ENCODE peak calls at places on chromosome 9, in seven cellular contexts. W, E, I, D, J, U and N are unnamed samples.

GRCh38 chr9:115396071-115396529 is 278.1 kb upstream of the TNC start:
- DNase-seq in W (no peak), E (no peak), I (no peak), D (peak; percentile 52), J (no peak), U (no peak), N (no peak)

GRCh38 chr9:16133556-16134227 is 580.8 kb downstream of the CCDC171 start:
- DNase-seq in W (no peak), E (no peak), I (no peak), D (peak; percentile 79), J (peak; percentile 84), U (no peak), N (peak; percentile 61)

GRCh38 chr9:23934291-23934690 is 108.3 kb upstream of the ELAVL2 start:
- DNase-seq in W (no peak), E (no peak), I (no peak), D (no peak), J (no peak), U (no peak), N (no peak)

GRCh38 chr9:111236337-111236736 is 93.7 kb downstream of the OR2K2 start:
- DNase-seq in W (no peak), E (no peak), I (no peak), D (no peak), J (no peak), U (no peak), N (no peak)

GRCh38 chr9:127122176-127123151 is at the start of gene ANGPTL2:
- DNase-seq in W (peak; percentile 99), E (no peak), I (peak; percentile 95), D (peak; percentile 82), J (peak; percentile 93), U (peak; percentile 37), N (peak; percentile 98)

GRCh38 chr9:116064970-116065369 is 88.6 kb upstream of the PAPPA start:
- DNase-seq in W (no peak), E (no peak), I (no peak), D (no peak), J (no peak), U (no peak), N (peak; percentile 79)

GRCh38 chr9:37903581-37903830 is 421 bp downstream of the SLC25A51 start:
- DNase-seq in W (peak; percentile 70), E (no peak), I (peak; percentile 70), D (peak; percentile 35), J (peak; percentile 73), U (peak; percentile 39), N (peak; percentile 75)

GRCh38 chr9:114117996-114118830 is 19.1 kb upstream of the KIF12 start:
- DNase-seq in W (no peak), E (no peak), I (no peak), D (no peak), J (peak; percentile 48), U (no peak), N (no peak)

GRCh38 chr9:115423646-115424045 is 305.7 kb upstream of the TNC start:
- DNase-seq in W (no peak), E (no peak), I (no peak), D (no peak), J (no peak), U (no peak), N (no peak)

GRCh38 chr9:127912882-127913281 is 4.0 kb downstream of the ST6GALNAC4 start:
- DNase-seq in W (no peak), E (no peak), I (no peak), D (no peak), J (peak; percentile 82), U (no peak), N (no peak)

GRCh38 chr9:7237473-7238243 is 479.9 kb downstream of the KDM4C start:
- DNase-seq in W (no peak), E (no peak), I (no peak), D (peak; percentile 6), J (no peak), U (no peak), N (no peak)

GRCh38 chr9:72589684-72590555 is 68.5 kb downstream of the TMC1 start:
- DNase-seq in W (no peak), E (no peak), I (no peak), D (peak; percentile 45), J (no peak), U (no peak), N (peak; percentile 43)

GRCh38 chr9:71719585-71719984 is 48.7 kb downstream of the CEMIP2 start:
- DNase-seq in W (no peak), E (no peak), I (no peak), D (peak; percentile 1), J (peak; percentile 32), U (no peak), N (peak; percentile 54)

GRCh38 chr9:99158629-99159028 is 53.7 kb downstream of the TGFBR1 start:
- DNase-seq in W (no peak), E (no peak), I (no peak), D (no peak), J (no peak), U (no peak), N (no peak)

GRCh38 chr9:104826109-104826775 is 62.3 kb downstream of the NIPSNAP3B start:
- DNase-seq in W (no peak), E (no peak), I (no peak), D (no peak), J (no peak), U (no peak), N (no peak)

GRCh38 chr9:11149065-11149464 is 536.3 kb upstream of the PTPRD start:
- DNase-seq in W (no peak), E (no peak), I (no peak), D (no peak), J (no peak), U (no peak), N (no peak)

GRCh38 chr9:34121996-34122395 is 4.5 kb downstream of the DCAF12 start:
- DNase-seq in W (peak; percentile 4), E (no peak), I (no peak), D (no peak), J (no peak), U (no peak), N (no peak)

GRCh38 chr9:89383030-89383720 is 64.9 kb downstream of the SECISBP2 start:
- DNase-seq in W (no peak), E (no peak), I (no peak), D (no peak), J (no peak), U (no peak), N (no peak)

GRCh38 chr9:89386206-89386605 is 67.9 kb downstream of the SECISBP2 start:
- DNase-seq in W (no peak), E (no peak), I (no peak), D (no peak), J (no peak), U (no peak), N (no peak)

GRCh38 chr9:89386797-89387196 is 68.5 kb downstream of the SECISBP2 start:
- DNase-seq in W (no peak), E (no peak), I (no peak), D (no peak), J (no peak), U (no peak), N (no peak)

GRCh38 chr9:89383721-89384300 is 65.5 kb downstream of the SECISBP2 start:
- DNase-seq in W (no peak), E (no peak), I (no peak), D (no peak), J (no peak), U (no peak), N (no peak)

GRCh38 chr9:89384783-89385182 is 66.5 kb downstream of the SECISBP2 start:
- DNase-seq in W (no peak), E (no peak), I (no peak), D (no peak), J (no peak), U (no peak), N (no peak)
- H3K4me1 ChIP-seq in W (no peaks in the 10 kb centered on the region), E (no peaks in the 10 kb centered on the region), I (peaks cover 4% of the 10 kb centered on the region), D (no peaks in the 10 kb centered on the region), J (no peaks in the 10 kb centered on the region), U (peaks cover 9% of the 10 kb centered on the region), N (peaks cover 14% of the 10 kb centered on the region)

GRCh38 chr9:134370213-134370492 is 43.9 kb downstream of the RXRA start:
- DNase-seq in W (no peak), E (no peak), I (no peak), D (no peak), J (no peak), U (no peak), N (no peak)
- H3K36me3 ChIP-seq in W (no peaks in the 10 kb centered on the region), E (no peaks in the 10 kb centered on the region), I (no peaks in the 10 kb centered on the region), D (no peaks in the 10 kb centered on the region), J (no peaks in the 10 kb centered on the region), U (no peaks in the 10 kb centered on the region), N (no peaks in the 10 kb centered on the region)

DNA sequence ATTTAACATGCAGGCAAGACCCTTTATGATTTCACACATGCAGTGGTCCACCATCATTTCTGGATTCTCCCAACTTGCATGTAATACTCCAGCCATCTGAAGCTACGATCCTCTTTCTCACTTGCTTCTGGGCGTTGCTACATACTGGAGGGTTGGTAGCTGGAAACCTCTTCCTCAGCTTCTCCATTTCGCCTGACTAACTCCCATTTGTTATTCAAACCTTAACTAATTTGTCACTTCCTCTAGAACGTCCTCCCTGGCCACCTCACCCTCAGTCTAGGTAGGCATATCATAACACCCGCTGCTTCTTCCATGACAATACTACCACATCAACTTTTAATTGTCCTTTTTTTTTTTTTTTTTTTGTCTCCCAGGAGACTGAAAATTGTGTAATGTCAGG is 72.6 kb upstream of the EQTN start:
- DNase-seq in W (no peak), E (no peak), I (no peak), D (no peak), J (no peak), U (peak; percentile 46), N (no peak)
- H3K4me1 ChIP-seq in W (peaks cover 20% of the 10 kb centered on the region), E (peaks cover 19% of the 10 kb centered on the region), I (peaks cover 16% of the 10 kb centered on the region), D (no peaks in the 10 kb centered on the region), J (peaks cover 78% of the 10 kb centered on the region), U (peaks cover 59% of the 10 kb centered on the region), N (peaks cover 22% of the 10 kb centered on the region)

GRCh38 chr9:85040141-85040540 is 370.6 kb downstream of the NTRK2 start:
- DNase-seq in W (no peak), E (no peak), I (no peak), D (no peak), J (no peak), U (no peak), N (no peak)

GRCh38 chr9:85038061-85038460 is 368.5 kb downstream of the NTRK2 start:
- DNase-seq in W (no peak), E (no peak), I (no peak), D (no peak), J (no peak), U (no peak), N (no peak)

GRCh38 chr9:85038824-85039540 is 369.5 kb downstream of the NTRK2 start:
- DNase-seq in W (no peak), E (no peak), I (no peak), D (no peak), J (no peak), U (no peak), N (no peak)

GRCh38 chr9:85040806-85041575 is 371.5 kb downstream of the NTRK2 start:
- DNase-seq in W (no peak), E (no peak), I (no peak), D (no peak), J (no peak), U (no peak), N (no peak)

GRCh38 chr9:85036503-85036902 is 367.0 kb downstream of the NTRK2 start:
- DNase-seq in W (no peak), E (no peak), I (no peak), D (no peak), J (peak; percentile 16), U (no peak), N (no peak)
- H3K36me3 ChIP-seq in W (no peaks in the 10 kb centered on the region), E (no peaks in the 10 kb centered on the region), I (no peaks in the 10 kb centered on the region), D (no peaks in the 10 kb centered on the region), J (no peaks in the 10 kb centered on the region), U (no peaks in the 10 kb centered on the region), N (no peaks in the 10 kb centered on the region)